ENCODE peak calls at places on chromosomes 5 and 9, in six cellular contexts. W is hepatocyte, Y is PC-3, L is HCT116, C is GM23338, V is SK-N-SH. M is an unnamed sample.

GRCh38 chr5:87243161-87243877 is 24.4 kb upstream of the RASA1 start:
- DNase-seq in C (no peak), L (no peak), Y (peak; percentile 42), V (no peak), W (peak; percentile 13), M (peak; percentile 91)

GRCh38 chr5:10528827-10529226 is 35.0 kb upstream of the ANKRD33B start:
- DNase-seq in Y (no peak), C (no peak), W (no peak), L (no peak), V (no peak), M (no peak)

GRCh38 chr9:135588886-135589595 is 27.5 kb downstream of the PAEP start:
- DNase-seq in W (peak; percentile 4), V (no peak), L (no peak), C (no peak), Y (no peak), M (no peak)

GRCh38 chr9:135786146-135786690 is 84.2 kb downstream of the KCNT1 start:
- DNase-seq in V (no peak), Y (no peak), W (no peak), C (peak; percentile 34), L (no peak), M (no peak)

GRCh38 chr5:82720764-82721163 is 356.4 kb downstream of the TMEM167A start:
- DNase-seq in L (no peak), C (no peak), V (no peak), Y (no peak), W (no peak), M (no peak)

GRCh38 chr9:130327070-130327780 is 61.7 kb downstream of the HMCN2 start:
- DNase-seq in W (no peak), C (peak; percentile 83), V (peak; percentile 82), L (no peak), Y (no peak), M (no peak)

GRCh38 chr5:160083501-160083900 is 35.7 kb downstream of the PWWP2A start:
- DNase-seq in V (no peak), Y (peak; percentile 49), C (no peak), L (no peak), W (no peak), M (peak; percentile 79)

GRCh38 chr9:20579544-20580309 is 42.6 kb downstream of the MLLT3 start:
- DNase-seq in L (no peak), W (no peak), C (no peak), Y (no peak), V (no peak), M (no peak)

GRCh38 chr5:1226839-1227238 is 1.7 kb downstream of the SLC6A18 start:
- DNase-seq in W (no peak), C (no peak), L (no peak), Y (no peak), V (no peak), M (no peak)

GRCh38 chr5:174307656-174308271 is 262.3 kb downstream of the NSG2 start:
- DNase-seq in Y (no peak), V (no peak), L (no peak), W (no peak), C (no peak), M (no peak)

GRCh38 chr5:32501623-32502022 is 57.1 kb upstream of the ZFR start:
- DNase-seq in Y (no peak), V (no peak), W (no peak), L (no peak), C (peak; percentile 23), M (no peak)

GRCh38 chr9:72813544-72813943 is 139.3 kb downstream of the ALDH1A1 start:
- DNase-seq in Y (no peak), V (no peak), W (no peak), C (no peak), L (no peak), M (no peak)

GRCh38 chr5:124876564-124876963 is 130.1 kb upstream of the ZNF608 start:
- DNase-seq in W (no peak), V (no peak), Y (peak; percentile 33), C (no peak), L (no peak), M (no peak)

GRCh38 chr9:36064448-36065037 is 27.8 kb downstream of the RECK start:
- DNase-seq in V (no peak), C (no peak), Y (no peak), L (no peak), W (peak; percentile 4), M (peak; percentile 78)

GRCh38 chr5:105563842-105564241 is 2001.3 kb upstream of the NUDT12 start:
- DNase-seq in V (no peak), Y (no peak), W (no peak), C (no peak), L (no peak), M (no peak)

GRCh38 chr5:53712327-53712726 is 151.9 kb downstream of the NDUFS4 start:
- DNase-seq in Y (no peak), V (no peak), L (no peak), W (no peak), C (no peak), M (peak; percentile 63)

GRCh38 chr9:88236531-88237453 is 98.5 kb upstream of the SPATA31C2 start:
- DNase-seq in W (no peak), V (no peak), C (no peak), Y (no peak), L (no peak), M (peak; percentile 54)

GRCh38 chr5:134174841-134175839 is 1.6 kb downstream of the SKP1 start:
- DNase-seq in L (no peak), W (no peak), V (peak; percentile 32), C (peak; percentile 24), Y (peak; percentile 51), M (peak; percentile 63)

GRCh38 chr5:8570529-8570928 is 701.6 kb downstream of the MTRR start:
- DNase-seq in W (no peak), Y (no peak), V (no peak), L (no peak), C (no peak), M (no peak)

GRCh38 chr5:148641735-148642134 is 12.6 kb downstream of the HTR4 start:
- DNase-seq in C (no peak), L (no peak), V (no peak), W (no peak), Y (no peak), M (no peak)

GRCh38 chr5:89276566-89277305 is 393.8 kb upstream of the MEF2C start:
- DNase-seq in Y (peak; percentile 66), W (no peak), C (no peak), V (no peak), L (no peak), M (peak; percentile 53)

GRCh38 chr5:115237066-115237465 is 25.6 kb downstream of the PGGT1B start:
- DNase-seq in C (no peak), W (no peak), Y (no peak), L (no peak), V (no peak), M (no peak)

GRCh38 chr5:146111409-146111808 is 6.0 kb upstream of the PLAC8L1 start:
- DNase-seq in W (no peak), L (no peak), C (no peak), V (no peak), Y (no peak), M (no peak)

GRCh38 chr9:32423371-32423770 is 38.9 kb downstream of the ACO1 start:
- DNase-seq in L (no peak), V (no peak), Y (peak; percentile 72), C (no peak), W (no peak), M (peak; percentile 37)

GRCh38 chr5:153777681-153778080 is 261.0 kb downstream of the FAM114A2 start:
- DNase-seq in L (no peak), C (peak; percentile 33), V (peak; percentile 73), Y (no peak), W (no peak), M (no peak)

DNA sequence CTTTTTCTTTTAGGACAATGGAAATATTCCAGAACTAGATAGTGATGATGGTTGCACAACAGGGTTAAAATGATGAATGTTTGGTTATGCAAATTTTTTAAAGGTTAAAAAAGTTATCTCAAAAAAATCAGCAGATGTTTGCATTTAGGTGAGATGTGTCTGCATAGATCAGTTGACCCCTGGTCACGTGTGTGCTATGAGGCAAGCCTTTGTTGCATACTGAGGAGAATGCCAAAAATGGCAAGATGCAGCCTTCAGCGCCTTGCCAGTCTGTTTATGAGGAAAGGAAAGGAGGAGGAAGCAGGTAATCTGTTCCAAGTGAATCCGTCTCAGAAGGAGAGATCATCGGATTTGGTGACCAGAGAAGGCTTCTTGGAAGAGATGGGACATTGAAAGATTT is 11.9 kb downstream of the MEGF10 start:
- DNase-seq in L (no peak), W (no peak), Y (no peak), V (no peak), C (no peak), M (no peak)
- TF ChIP-seq EZH2phosphoT487 in L (no peak), W (no peak), Y (no peak), V (no peak), C (no peak), M (no peak)

GRCh38 chr9:128091144-128091543 is 23.1 kb downstream of the SLC25A25 start:
- DNase-seq in Y (no peak), C (peak; percentile 94), L (no peak), V (peak; percentile 93), W (peak; percentile 61), M (peak; percentile 93)

GRCh38 chr9:128094166-128094949 is 26.3 kb downstream of the SLC25A25 start:
- DNase-seq in V (peak; percentile 88), C (peak; percentile 91), W (peak; percentile 96), L (peak; percentile 89), Y (peak; percentile 96), M (peak; percentile 99)

GRCh38 chr9:128093016-128093415 is 25.0 kb downstream of the SLC25A25 start:
- DNase-seq in C (no peak), Y (no peak), V (no peak), W (no peak), L (no peak), M (no peak)

GRCh38 chr9:128091571-128091970 is 23.5 kb downstream of the SLC25A25 start:
- DNase-seq in W (no peak), C (no peak), Y (no peak), V (no peak), L (no peak), M (peak; percentile 54)

GRCh38 chr9:128092199-128092977 is 24.4 kb downstream of the SLC25A25 start:
- DNase-seq in Y (no peak), C (no peak), L (no peak), V (no peak), W (no peak), M (no peak)
- H3K4me3 ChIP-seq in Y (no peak overlapping the region), C (no peak overlapping the region), L (no peak overlapping the region), V (peak overlapping the region; percentile 63), W (no peak overlapping the region), M (no peak overlapping the region)

GRCh38 chr9:2262809-2263510 is 247.8 kb downstream of the SMARCA2 start:
- DNase-seq in W (no peak), Y (no peak), C (no peak), V (no peak), L (no peak), M (no peak)
- H3K4me1 ChIP-seq in W (no peaks in the 10 kb centered on the region), Y (peaks cover 11% of the 10 kb centered on the region), C (peaks cover 4% of the 10 kb centered on the region), V (peaks cover 4% of the 10 kb centered on the region), L (peaks cover 27% of the 10 kb centered on the region), M (peaks cover 14% of the 10 kb centered on the region)

GRCh38 chr5:95847261-95847592 is 24.7 kb upstream of the GLRX start:
- DNase-seq in C (no peak), W (no peak), V (no peak), Y (no peak), L (no peak), M (no peak)

GRCh38 chr5:95852567-95852966 is 30.0 kb upstream of the GLRX start:
- DNase-seq in V (no peak), C (no peak), W (no peak), L (no peak), Y (no peak), M (no peak)

GRCh38 chr5:95848701-95849100 is 26.2 kb upstream of the GLRX start:
- DNase-seq in C (no peak), Y (no peak), V (no peak), W (no peak), L (no peak), M (peak; percentile 91)

GRCh38 chr5:95853490-95853889 is 31.0 kb upstream of the GLRX start:
- DNase-seq in C (no peak), V (no peak), Y (no peak), L (no peak), W (no peak), M (no peak)

GRCh38 chr5:95850391-95850894 is 27.9 kb upstream of the GLRX start:
- DNase-seq in L (no peak), V (no peak), C (no peak), W (no peak), Y (no peak), M (peak; percentile 52)
- TF ChIP-seq EZH2phosphoT487 in L (no peak), V (no peak), C (no peak), W (no peak), Y (no peak), M (no peak)

M was measured in GM23248.